ENCODE peak calls at places on chromosomes 7 and 10, in ten cellular contexts. One of them, this sample, is unnamed.

GRCh38 chr7:159114981-159115380 is 29.7 kb downstream of the VIPR2 start:
- DNase-seq in fibroblast of mammary gland: no peak
- DNase-seq in D721Med: no peak
- DNase-seq in HuH-7: no peak
- DNase-seq in GM23338: no peak
- DNase-seq in hypothalamus: no peak
- DNase-seq in NCI-H1417: no peak
- DNase-seq in retina: no peak
- DNase-seq in activated CD4-positive, alpha-beta T cell treated with anti-CD3 and anti-CD28 coated beads for 1 hour: no peak
- DNase-seq in kidney glomerular epithelial cell: no peak
- DNase-seq in this sample: no peak

GRCh38 chr10:85950921-85951320 is 415.7 kb downstream of the GRID1 start:
- DNase-seq in fibroblast of mammary gland: no peak
- DNase-seq in D721Med: no peak
- DNase-seq in HuH-7: no peak
- DNase-seq in GM23338: no peak
- DNase-seq in hypothalamus: no peak
- DNase-seq in NCI-H1417: no peak
- DNase-seq in retina: no peak
- DNase-seq in activated CD4-positive, alpha-beta T cell treated with anti-CD3 and anti-CD28 coated beads for 1 hour: no peak
- DNase-seq in kidney glomerular epithelial cell: no peak
- DNase-seq in this sample: no peak

GRCh38 chr10:132173185-132173584 is 13.6 kb upstream of the DPYSL4 start:
- DNase-seq in fibroblast of mammary gland: no peak
- DNase-seq in D721Med: no peak
- DNase-seq in HuH-7: no peak
- DNase-seq in GM23338: no peak
- DNase-seq in hypothalamus: no peak
- DNase-seq in NCI-H1417: no peak
- DNase-seq in retina: no peak
- DNase-seq in activated CD4-positive, alpha-beta T cell treated with anti-CD3 and anti-CD28 coated beads for 1 hour: no peak
- DNase-seq in kidney glomerular epithelial cell: no peak
- DNase-seq in this sample: no peak

GRCh38 chr10:33015798-33016547 is 57.9 kb upstream of the ITGB1 start:
- DNase-seq in fibroblast of mammary gland: peak; percentile 83
- DNase-seq in D721Med: no peak
- DNase-seq in HuH-7: no peak
- DNase-seq in GM23338: no peak
- DNase-seq in hypothalamus: no peak
- DNase-seq in NCI-H1417: no peak
- DNase-seq in retina: no peak
- DNase-seq in activated CD4-positive, alpha-beta T cell treated with anti-CD3 and anti-CD28 coated beads for 1 hour: no peak
- DNase-seq in kidney glomerular epithelial cell: peak; percentile 83
- DNase-seq in this sample: no peak

GRCh38 chr10:29780096-29780495 is 145.3 kb upstream of the SVIL start:
- DNase-seq in fibroblast of mammary gland: no peak
- DNase-seq in D721Med: no peak
- DNase-seq in HuH-7: no peak
- DNase-seq in GM23338: no peak
- DNase-seq in hypothalamus: no peak
- DNase-seq in NCI-H1417: no peak
- DNase-seq in retina: no peak
- DNase-seq in activated CD4-positive, alpha-beta T cell treated with anti-CD3 and anti-CD28 coated beads for 1 hour: no peak
- DNase-seq in kidney glomerular epithelial cell: no peak
- DNase-seq in this sample: no peak

GRCh38 chr7:136869006-136869961 is 832 bp downstream of the CHRM2 start:
- DNase-seq in fibroblast of mammary gland: no peak
- DNase-seq in D721Med: no peak
- DNase-seq in HuH-7: no peak
- DNase-seq in GM23338: peak; percentile 59
- DNase-seq in hypothalamus: no peak
- DNase-seq in NCI-H1417: peak; percentile 73
- DNase-seq in retina: peak; percentile 75
- DNase-seq in activated CD4-positive, alpha-beta T cell treated with anti-CD3 and anti-CD28 coated beads for 1 hour: no peak
- DNase-seq in kidney glomerular epithelial cell: no peak
- DNase-seq in this sample: peak; percentile 9

GRCh38 chr7:3549598-3549997 is 248.5 kb downstream of the SDK1 start:
- DNase-seq in fibroblast of mammary gland: no peak
- DNase-seq in D721Med: no peak
- DNase-seq in HuH-7: no peak
- DNase-seq in GM23338: no peak
- DNase-seq in hypothalamus: no peak
- DNase-seq in NCI-H1417: no peak
- DNase-seq in retina: no peak
- DNase-seq in activated CD4-positive, alpha-beta T cell treated with anti-CD3 and anti-CD28 coated beads for 1 hour: no peak
- DNase-seq in kidney glomerular epithelial cell: no peak
- DNase-seq in this sample: no peak

GRCh38 chr10:91652364-91652763 is 19.5 kb upstream of the PPP1R3C start:
- DNase-seq in fibroblast of mammary gland: peak; percentile 95
- DNase-seq in D721Med: no peak
- DNase-seq in HuH-7: no peak
- DNase-seq in GM23338: no peak
- DNase-seq in hypothalamus: no peak
- DNase-seq in NCI-H1417: no peak
- DNase-seq in retina: no peak
- DNase-seq in activated CD4-positive, alpha-beta T cell treated with anti-CD3 and anti-CD28 coated beads for 1 hour: no peak
- DNase-seq in kidney glomerular epithelial cell: peak; percentile 99
- DNase-seq in this sample: peak; percentile 61

GRCh38 chr7:117087639-117088396 is 134.5 kb downstream of the ST7 start:
- DNase-seq in fibroblast of mammary gland: no peak
- DNase-seq in D721Med: no peak
- DNase-seq in HuH-7: no peak
- DNase-seq in GM23338: no peak
- DNase-seq in hypothalamus: no peak
- DNase-seq in NCI-H1417: no peak
- DNase-seq in retina: no peak
- DNase-seq in activated CD4-positive, alpha-beta T cell treated with anti-CD3 and anti-CD28 coated beads for 1 hour: no peak
- DNase-seq in kidney glomerular epithelial cell: no peak
- DNase-seq in this sample: no peak

GRCh38 chr7:151689196-151689971 is 169.7 kb upstream of the RHEB start:
- DNase-seq in fibroblast of mammary gland: no peak
- DNase-seq in D721Med: no peak
- DNase-seq in HuH-7: no peak
- DNase-seq in GM23338: no peak
- DNase-seq in hypothalamus: no peak
- DNase-seq in NCI-H1417: peak; percentile 98
- DNase-seq in retina: no peak
- DNase-seq in activated CD4-positive, alpha-beta T cell treated with anti-CD3 and anti-CD28 coated beads for 1 hour: no peak
- DNase-seq in kidney glomerular epithelial cell: no peak
- DNase-seq in this sample: no peak

GRCh38 chr10:124601016-124601415 is 139.4 kb downstream of the LHPP start:
- DNase-seq in fibroblast of mammary gland: no peak
- DNase-seq in D721Med: no peak
- DNase-seq in HuH-7: no peak
- DNase-seq in GM23338: no peak
- DNase-seq in hypothalamus: no peak
- DNase-seq in NCI-H1417: no peak
- DNase-seq in retina: no peak
- DNase-seq in activated CD4-positive, alpha-beta T cell treated with anti-CD3 and anti-CD28 coated beads for 1 hour: no peak
- DNase-seq in kidney glomerular epithelial cell: no peak
- DNase-seq in this sample: no peak

GRCh38 chr10:124078714-124079113 is 14.7 kb downstream of the CHST15 start:
- DNase-seq in fibroblast of mammary gland: no peak
- DNase-seq in D721Med: no peak
- DNase-seq in HuH-7: no peak
- DNase-seq in GM23338: no peak
- DNase-seq in hypothalamus: no peak
- DNase-seq in NCI-H1417: no peak
- DNase-seq in retina: no peak
- DNase-seq in activated CD4-positive, alpha-beta T cell treated with anti-CD3 and anti-CD28 coated beads for 1 hour: no peak
- DNase-seq in kidney glomerular epithelial cell: no peak
- DNase-seq in this sample: no peak

GRCh38 chr10:77605466-77605865 is 32.1 kb downstream of the KCNMA1 start:
- DNase-seq in fibroblast of mammary gland: no peak
- DNase-seq in D721Med: no peak
- DNase-seq in HuH-7: no peak
- DNase-seq in GM23338: peak; percentile 44
- DNase-seq in hypothalamus: no peak
- DNase-seq in NCI-H1417: no peak
- DNase-seq in retina: no peak
- DNase-seq in activated CD4-positive, alpha-beta T cell treated with anti-CD3 and anti-CD28 coated beads for 1 hour: no peak
- DNase-seq in kidney glomerular epithelial cell: no peak
- DNase-seq in this sample: no peak

GRCh38 chr7:30224511-30225031 is 59.8 kb upstream of the ZNRF2 start:
- DNase-seq in fibroblast of mammary gland: peak; percentile 86
- DNase-seq in D721Med: no peak
- DNase-seq in HuH-7: no peak
- DNase-seq in GM23338: no peak
- DNase-seq in hypothalamus: no peak
- DNase-seq in NCI-H1417: no peak
- DNase-seq in retina: no peak
- DNase-seq in activated CD4-positive, alpha-beta T cell treated with anti-CD3 and anti-CD28 coated beads for 1 hour: no peak
- DNase-seq in kidney glomerular epithelial cell: peak; percentile 9
- DNase-seq in this sample: no peak

GRCh38 chr7:27122075-27122910 is 8.3 kb downstream of the HOXA4 start:
- DNase-seq in fibroblast of mammary gland: no peak
- DNase-seq in D721Med: no peak
- DNase-seq in HuH-7: peak; percentile 73
- DNase-seq in GM23338: peak; percentile 47
- DNase-seq in hypothalamus: no peak
- DNase-seq in NCI-H1417: no peak
- DNase-seq in retina: no peak
- DNase-seq in activated CD4-positive, alpha-beta T cell treated with anti-CD3 and anti-CD28 coated beads for 1 hour: no peak
- DNase-seq in kidney glomerular epithelial cell: no peak
- DNase-seq in this sample: peak; percentile 58

GRCh38 chr10:73920084-73920483 is 9.2 kb downstream of the PLAU start:
- DNase-seq in fibroblast of mammary gland: peak; percentile 42
- DNase-seq in D721Med: no peak
- DNase-seq in HuH-7: no peak
- DNase-seq in GM23338: peak; percentile 30
- DNase-seq in hypothalamus: no peak
- DNase-seq in NCI-H1417: no peak
- DNase-seq in retina: no peak
- DNase-seq in activated CD4-positive, alpha-beta T cell treated with anti-CD3 and anti-CD28 coated beads for 1 hour: no peak
- DNase-seq in kidney glomerular epithelial cell: no peak
- DNase-seq in this sample: no peak

GRCh38 chr7:144019457-144019856 is 19.3 kb downstream of the OR6B1 start:
- DNase-seq in fibroblast of mammary gland: peak; percentile 77
- DNase-seq in D721Med: no peak
- DNase-seq in HuH-7: no peak
- DNase-seq in GM23338: no peak
- DNase-seq in hypothalamus: no peak
- DNase-seq in NCI-H1417: no peak
- DNase-seq in retina: no peak
- DNase-seq in activated CD4-positive, alpha-beta T cell treated with anti-CD3 and anti-CD28 coated beads for 1 hour: no peak
- DNase-seq in kidney glomerular epithelial cell: peak; percentile 92
- DNase-seq in this sample: peak; percentile 62

GRCh38 chr10:49160110-49160509 is 26.3 kb upstream of the FAM170B start:
- DNase-seq in fibroblast of mammary gland: no peak
- DNase-seq in D721Med: no peak
- DNase-seq in HuH-7: no peak
- DNase-seq in GM23338: no peak
- DNase-seq in hypothalamus: no peak
- DNase-seq in NCI-H1417: no peak
- DNase-seq in retina: no peak
- DNase-seq in activated CD4-positive, alpha-beta T cell treated with anti-CD3 and anti-CD28 coated beads for 1 hour: no peak
- DNase-seq in kidney glomerular epithelial cell: no peak
- DNase-seq in this sample: no peak

GRCh38 chr10:71868192-71868697 is 17.2 kb upstream of the PSAP start:
- DNase-seq in fibroblast of mammary gland: peak; percentile 84
- DNase-seq in D721Med: no peak
- DNase-seq in HuH-7: no peak
- DNase-seq in GM23338: no peak
- DNase-seq in hypothalamus: no peak
- DNase-seq in NCI-H1417: no peak
- DNase-seq in retina: no peak
- DNase-seq in activated CD4-positive, alpha-beta T cell treated with anti-CD3 and anti-CD28 coated beads for 1 hour: no peak
- DNase-seq in kidney glomerular epithelial cell: peak; percentile 27
- DNase-seq in this sample: peak; percentile 48

GRCh38 chr7:149093228-149093627 is 2.7 kb upstream of the ZNF786 start:
- DNase-seq in fibroblast of mammary gland: no peak
- DNase-seq in D721Med: no peak
- DNase-seq in HuH-7: no peak
- DNase-seq in GM23338: no peak
- DNase-seq in hypothalamus: no peak
- DNase-seq in NCI-H1417: no peak
- DNase-seq in retina: no peak
- DNase-seq in activated CD4-positive, alpha-beta T cell treated with anti-CD3 and anti-CD28 coated beads for 1 hour: no peak
- DNase-seq in kidney glomerular epithelial cell: no peak
- DNase-seq in this sample: peak; percentile 33

This sample was measured in hepatocyte.